ENCODE peak calls at places on chromosomes 3 and 15, in six cellular contexts. P is cardiac fibroblast, E is right lobe of liver, Y is BE2C, I is IMR-90, X is endothelial cell. H is an unnamed sample.

GRCh38 chr3:132231633-132232032 is 85.6 kb upstream of the ACP3 start:
- DNase-seq in I (peak), E (no peak), X (no peak), P (peak), Y (peak), H (no peak)

GRCh38 chr15:100713163-100713867 is 110.9 kb downstream of the ASB7 start:
- DNase-seq in Y (no peak), X (no peak), I (peak), P (peak), E (no peak), H (no peak)

GRCh38 chr15:44308415-44308814 is 19.9 kb downstream of the GOLM2 start:
- DNase-seq in P (no peak), Y (no peak), X (no peak), E (no peak), I (no peak), H (no peak)

GRCh38 chr3:22620498-22620897 is 582.6 kb upstream of the UBE2E2 start:
- DNase-seq in E (no peak), I (no peak), X (no peak), Y (no peak), P (no peak), H (no peak)

GRCh38 chr15:49438970-49439631 is 16.1 kb downstream of the FGF7 start:
- DNase-seq in Y (no peak), P (peak), I (no peak), X (peak), E (no peak), H (no peak)

GRCh38 chr15:65184944-65185717 is at the start of gene CLPX:
- DNase-seq in I (peak), E (peak), P (peak), X (peak), Y (peak), H (peak)

GRCh38 chr3:9469953-9470352 is 72.5 kb downstream of the SETD5 start:
- DNase-seq in X (no peak), I (no peak), P (no peak), Y (no peak), E (no peak), H (no peak)

GRCh38 chr15:66840615-66841014 is 138.6 kb downstream of the SMAD6 start:
- DNase-seq in E (no peak), P (no peak), Y (no peak), X (no peak), I (no peak), H (no peak)

GRCh38 chr15:67042490-67043181 is 22.8 kb upstream of the SMAD3 start:
- DNase-seq in X (no peak), E (no peak), P (peak), Y (no peak), I (peak), H (no peak)

GRCh38 chr3:56052219-56052618 is 416.0 kb downstream of the ERC2 start:
- DNase-seq in P (no peak), I (no peak), X (no peak), Y (no peak), E (no peak), H (no peak)

GRCh38 chr15:40361640-40362039 is 3.6 kb downstream of the DISP2 start:
- DNase-seq in E (no peak), Y (no peak), P (no peak), I (no peak), X (no peak), H (no peak)

GRCh38 chr3:114154321-114154821 is 24.5 kb downstream of the DRD3 start:
- DNase-seq in X (no peak), E (no peak), P (no peak), Y (no peak), I (no peak), H (no peak)

GRCh38 chr15:73822998-73823397 is 50.4 kb upstream of the TBC1D21 start:
- DNase-seq in I (peak), E (no peak), P (peak), X (peak), Y (no peak), H (peak)

GRCh38 chr3:48715179-48715800 is 1.7 kb downstream of the IP6K2 start:
- DNase-seq in X (no peak), Y (peak), I (peak), E (no peak), P (peak), H (peak)

GRCh38 chr3:14473411-14473891 is 66.7 kb downstream of the GRIP2 start:
- DNase-seq in X (no peak), I (no peak), E (no peak), Y (no peak), P (no peak), H (no peak)

GRCh38 chr3:178583963-178584575 is 47.8 kb downstream of the KCNMB2 start:
- DNase-seq in Y (no peak), I (no peak), E (no peak), P (no peak), X (no peak), H (no peak)

GRCh38 chr3:171883257-171883892 is 40.2 kb downstream of the TMEM212 start:
- DNase-seq in I (no peak), Y (no peak), X (no peak), P (no peak), E (no peak), H (no peak)

GRCh38 chr3:179026636-179027035 is 45.0 kb downstream of the ZMAT3 start:
- DNase-seq in E (no peak), P (peak), X (no peak), Y (no peak), I (peak), H (no peak)

GRCh38 chr3:77081240-77081661 is 41.4 kb downstream of the ROBO2 start:
- DNase-seq in Y (no peak), P (peak), E (no peak), X (no peak), I (peak), H (no peak)

GRCh38 chr3:170467560-170467959 is 48.9 kb downstream of the CLDN11 start:
- DNase-seq in I (no peak), Y (no peak), X (no peak), E (no peak), P (no peak), H (peak)

GRCh38 chr3:70067860-70068479 is 68.4 kb downstream of the SAMMSON start:
- DNase-seq in E (no peak), I (peak), Y (no peak), X (no peak), P (peak), H (no peak)

GRCh38 chr3:43884581-43884980 is 193.8 kb downstream of the ABHD5 start:
- DNase-seq in I (no peak), P (no peak), X (no peak), Y (no peak), E (no peak), H (no peak)

GRCh38 chr3:160677459-160677901 is 520 bp downstream of the ARL14 start:
- DNase-seq in P (no peak), Y (no peak), I (peak), E (no peak), X (no peak), H (peak)

GRCh38 chr15:40045572-40046217 is 6.7 kb upstream of the SRP14 start:
- DNase-seq in P (no peak), Y (no peak), E (no peak), I (no peak), X (no peak), H (no peak)

GRCh38 chr3:99842826-99843589 is 25.3 kb downstream of the CMSS1 start:
- DNase-seq in I (peak), P (peak), Y (no peak), E (no peak), X (no peak), H (no peak)

GRCh38 chr3:144403040-144403457 is 431.4 kb downstream of the DIPK2A start:
- DNase-seq in P (peak), X (no peak), E (no peak), Y (no peak), I (no peak), H (no peak)

GRCh38 chr3:17811633-17812032 is 69.2 kb upstream of the TBC1D5 start:
- DNase-seq in Y (no peak), X (no peak), P (no peak), I (peak), E (no peak), H (no peak)

GRCh38 chr3:194905696-194906095 is 220.0 kb downstream of the FAM43A start:
- DNase-seq in P (peak), I (peak), E (no peak), Y (no peak), X (no peak), H (no peak)

GRCh38 chr3:36193448-36193847 is 186.9 kb upstream of the STAC start:
- DNase-seq in P (peak), I (no peak), Y (no peak), X (no peak), E (no peak), H (no peak)

GRCh38 chr3:78831446-78831972 is 936.3 kb downstream of the ROBO1 start:
- DNase-seq in P (no peak), Y (no peak), E (no peak), X (no peak), I (no peak), H (no peak)

GRCh38 chr3:55893045-55893664 is 406.0 kb upstream of the WNT5A start:
- DNase-seq in X (no peak), Y (no peak), P (no peak), I (peak), E (no peak), H (no peak)

GRCh38 chr15:100131321-100132224 is 210.2 kb downstream of the ADAMTS17 start:
- DNase-seq in X (no peak), E (peak), P (peak), Y (no peak), I (peak), H (peak)

GRCh38 chr15:39704235-39704634 is 78.4 kb downstream of the FSIP1 start:
- DNase-seq in X (no peak), P (no peak), I (no peak), Y (no peak), E (no peak), H (no peak)

GRCh38 chr3:141561426-141562034 is 74.7 kb downstream of the RASA2 start:
- DNase-seq in I (peak), E (no peak), Y (peak), P (peak), X (peak), H (peak)

GRCh38 chr15:25844981-25845680 is 18.0 kb downstream of the ATP10A start:
- DNase-seq in X (no peak), Y (no peak), P (no peak), E (no peak), I (no peak), H (no peak)

GRCh38 chr3:109532257-109533216 is 195.2 kb upstream of the DPPA4 start:
- DNase-seq in Y (peak), P (peak), X (peak), I (peak), E (no peak), H (peak)

GRCh38 chr3:71989165-71989564 is 204.2 kb upstream of the PROK2 start:
- DNase-seq in E (no peak), Y (no peak), I (peak), X (no peak), P (peak), H (no peak)

GRCh38 chr15:85276921-85277320 is 103.5 kb upstream of the AKAP13 start:
- DNase-seq in X (no peak), Y (no peak), P (no peak), E (no peak), I (no peak), H (no peak)

GRCh38 chr3:84974347-84974746 is 15.6 kb downstream of the CADM2 start:
- DNase-seq in Y (no peak), E (no peak), P (no peak), I (no peak), X (no peak), H (no peak)
- TF ChIP-seq CTCF in Y (peak), E (peak), P (no peak), I (no peak), X (no peak), H (no peak)

GRCh38 chr15:55827204-55827603 is 84.3 kb upstream of the PRTG start:
- DNase-seq in I (peak), X (no peak), E (no peak), P (no peak), Y (peak), H (no peak)
- TF ChIP-seq CTCF in I (no peak), X (no peak), E (no peak), P (no peak), Y (peak), H (no peak)

GRCh38 chr3:126345231-126345630 is 12.0 kb downstream of the KLF15 start:
- DNase-seq in X (no peak), Y (no peak), I (no peak), E (no peak), P (no peak), H (no peak)

GRCh38 chr3:126343675-126344074 is 13.5 kb downstream of the KLF15 start:
- DNase-seq in I (no peak), X (no peak), P (no peak), E (no peak), Y (no peak), H (no peak)

GRCh38 chr3:126342991-126343661 is 14.1 kb downstream of the KLF15 start:
- DNase-seq in X (no peak), P (peak), I (peak), E (no peak), Y (peak), H (peak)

GRCh38 chr3:126345641-126346460 is 11.4 kb downstream of the KLF15 start:
- DNase-seq in P (no peak), E (no peak), X (peak), Y (no peak), I (no peak), H (peak)

GRCh38 chr3:126344380-126345041 is 12.7 kb downstream of the KLF15 start:
- DNase-seq in E (no peak), Y (no peak), P (no peak), I (no peak), X (no peak), H (peak)
- TF ChIP-seq CTCF in E (no peak), Y (no peak), P (no peak), I (no peak), X (no peak), H (no peak)

DNA sequence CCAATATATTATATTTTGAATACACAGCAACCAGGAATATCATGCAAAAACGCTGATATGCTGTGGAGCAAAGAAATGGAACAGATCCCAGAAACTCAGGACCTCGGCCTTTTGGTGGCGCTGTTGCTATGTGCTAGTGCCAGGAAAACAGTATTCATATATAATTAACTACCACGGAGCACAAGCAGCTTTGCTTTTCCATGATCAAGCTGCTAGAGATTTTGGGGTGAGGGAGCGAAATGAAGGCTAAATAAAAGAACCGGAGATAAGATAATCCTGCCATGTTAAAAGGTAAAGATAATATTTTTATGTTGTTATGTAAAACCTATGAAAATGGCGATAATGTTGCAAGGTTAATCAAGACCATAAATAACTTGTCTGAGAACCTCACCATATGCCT is 157.7 kb upstream of the FAM3D start:
- DNase-seq in Y (peak), E (peak), X (peak), P (peak), I (peak), H (peak)
- TF ChIP-seq CTCF in Y (peak), E (no peak), X (peak), P (peak), I (peak), H (peak)

DNA sequence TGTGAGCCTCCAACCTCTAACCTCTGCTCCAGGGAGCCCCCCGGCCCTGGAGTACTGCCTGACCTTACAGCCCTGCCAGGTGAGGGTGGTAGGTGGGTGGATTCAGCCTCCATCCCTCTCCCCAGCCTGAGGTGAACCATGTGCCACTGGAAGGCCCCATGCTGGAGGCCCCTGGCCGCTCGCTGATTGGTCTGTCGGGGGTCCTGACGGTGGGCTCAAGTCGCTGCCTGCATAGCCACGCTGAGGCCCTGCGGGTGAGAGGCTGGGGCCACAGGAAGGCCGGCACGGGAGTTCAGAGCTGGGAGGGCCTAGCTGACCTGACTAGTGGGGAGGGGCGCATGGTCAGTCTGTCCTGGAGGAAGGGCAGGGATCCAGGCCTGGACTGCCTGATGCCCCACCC is 19.1 kb downstream of the NT5DC2 start:
- DNase-seq in Y (no peak), P (no peak), E (no peak), X (no peak), I (no peak), H (no peak)
- TF ChIP-seq CTCF in Y (no peak), P (no peak), E (no peak), X (no peak), I (no peak), H (no peak)

GRCh38 chr15:27704939-27705514 is 394.1 kb downstream of the OCA2 start:
- DNase-seq in E (no peak), I (no peak), X (no peak), Y (no peak), P (no peak), H (peak)
- TF ChIP-seq CTCF in E (no peak), I (no peak), X (no peak), Y (no peak), P (no peak), H (no peak)

GRCh38 chr3:174355505-174355904 is 503.6 kb upstream of the NAALADL2 start:
- DNase-seq in P (peak), I (peak), X (no peak), E (no peak), Y (no peak), H (no peak)
- TF ChIP-seq CTCF in P (peak), I (no peak), X (no peak), E (peak), Y (peak), H (peak)

GRCh38 chr3:154314152-154314551 is 10.1 kb downstream of the DHX36 start:
- DNase-seq in P (no peak), I (no peak), X (no peak), E (no peak), Y (no peak), H (no peak)
- TF ChIP-seq CTCF in P (no peak), I (no peak), X (no peak), E (no peak), Y (no peak), H (no peak)